ENCODE peak calls at places on chromosomes 4 and X, in eight cellular contexts. One of them, this sample, is unnamed.
A peak's percentile ranks its signal among the peaks of the same experiment; 100 is the strongest.

GRCh38 chrX:11629593-11630211 is 36.0 kb downstream of the ARHGAP6 start:
- DNase-seq in HTR-8/SVneo: peak; percentile 0
- DNase-seq in esophagus muscularis mucosa: no peak
- DNase-seq in anterior cingulate cortex: no peak
- DNase-seq in smooth muscle cell of the brain vasculature: peak; percentile 12
- DNase-seq in KBM-7: no peak
- DNase-seq in activated CD4-positive, alpha-beta T cell treated with anti-CD3 and anti-CD28 coated beads, Interleukin-2, amount 10 ng/mL, durations not matched to agents 7 days and 5 days: no peak
- DNase-seq in stimulated activated CD4-positive, alpha-beta T cell treated with anti-CD3 and anti-CD28 coated beads, Interleukin-15, amount 100 ng/mL, for 1 hour: no peak
- DNase-seq in this sample: no peak

GRCh38 chr4:24237709-24238108 is 346.6 kb downstream of the DHX15 start:
- DNase-seq in HTR-8/SVneo: no peak
- DNase-seq in esophagus muscularis mucosa: no peak
- DNase-seq in anterior cingulate cortex: no peak
- DNase-seq in smooth muscle cell of the brain vasculature: no peak
- DNase-seq in KBM-7: no peak
- DNase-seq in activated CD4-positive, alpha-beta T cell treated with anti-CD3 and anti-CD28 coated beads, Interleukin-2, amount 10 ng/mL, durations not matched to agents 7 days and 5 days: no peak
- DNase-seq in stimulated activated CD4-positive, alpha-beta T cell treated with anti-CD3 and anti-CD28 coated beads, Interleukin-15, amount 100 ng/mL, for 1 hour: no peak
- DNase-seq in this sample: no peak

GRCh38 chr4:8319731-8320385 is 50.3 kb downstream of the HTRA3 start:
- DNase-seq in HTR-8/SVneo: no peak
- DNase-seq in esophagus muscularis mucosa: no peak
- DNase-seq in anterior cingulate cortex: no peak
- DNase-seq in smooth muscle cell of the brain vasculature: no peak
- DNase-seq in KBM-7: no peak
- DNase-seq in activated CD4-positive, alpha-beta T cell treated with anti-CD3 and anti-CD28 coated beads, Interleukin-2, amount 10 ng/mL, durations not matched to agents 7 days and 5 days: no peak
- DNase-seq in stimulated activated CD4-positive, alpha-beta T cell treated with anti-CD3 and anti-CD28 coated beads, Interleukin-15, amount 100 ng/mL, for 1 hour: no peak
- DNase-seq in this sample: no peak

GRCh38 chr4:114349543-114350175 is 248.9 kb upstream of the UGT8 start:
- DNase-seq in HTR-8/SVneo: peak; percentile 10
- DNase-seq in esophagus muscularis mucosa: no peak
- DNase-seq in anterior cingulate cortex: no peak
- DNase-seq in smooth muscle cell of the brain vasculature: no peak
- DNase-seq in KBM-7: no peak
- DNase-seq in activated CD4-positive, alpha-beta T cell treated with anti-CD3 and anti-CD28 coated beads, Interleukin-2, amount 10 ng/mL, durations not matched to agents 7 days and 5 days: no peak
- DNase-seq in stimulated activated CD4-positive, alpha-beta T cell treated with anti-CD3 and anti-CD28 coated beads, Interleukin-15, amount 100 ng/mL, for 1 hour: no peak
- DNase-seq in this sample: no peak

GRCh38 chrX:50852524-50852923 is 38.5 kb upstream of the SHROOM4 start:
- DNase-seq in HTR-8/SVneo: no peak
- DNase-seq in esophagus muscularis mucosa: no peak
- DNase-seq in anterior cingulate cortex: no peak
- DNase-seq in smooth muscle cell of the brain vasculature: no peak
- DNase-seq in KBM-7: no peak
- DNase-seq in activated CD4-positive, alpha-beta T cell treated with anti-CD3 and anti-CD28 coated beads, Interleukin-2, amount 10 ng/mL, durations not matched to agents 7 days and 5 days: no peak
- DNase-seq in stimulated activated CD4-positive, alpha-beta T cell treated with anti-CD3 and anti-CD28 coated beads, Interleukin-15, amount 100 ng/mL, for 1 hour: no peak
- DNase-seq in this sample: no peak

GRCh38 chr4:143025111-143025704 is 159.5 kb upstream of the USP38 start:
- DNase-seq in HTR-8/SVneo: peak; percentile 11
- DNase-seq in esophagus muscularis mucosa: no peak
- DNase-seq in anterior cingulate cortex: no peak
- DNase-seq in smooth muscle cell of the brain vasculature: peak; percentile 35
- DNase-seq in KBM-7: peak; percentile 46
- DNase-seq in activated CD4-positive, alpha-beta T cell treated with anti-CD3 and anti-CD28 coated beads, Interleukin-2, amount 10 ng/mL, durations not matched to agents 7 days and 5 days: no peak
- DNase-seq in stimulated activated CD4-positive, alpha-beta T cell treated with anti-CD3 and anti-CD28 coated beads, Interleukin-15, amount 100 ng/mL, for 1 hour: no peak
- DNase-seq in this sample: peak; percentile 17

GRCh38 chr4:128570380-128570779 is 239.1 kb upstream of the JADE1 start:
- DNase-seq in HTR-8/SVneo: no peak
- DNase-seq in esophagus muscularis mucosa: no peak
- DNase-seq in anterior cingulate cortex: no peak
- DNase-seq in smooth muscle cell of the brain vasculature: no peak
- DNase-seq in KBM-7: peak; percentile 76
- DNase-seq in activated CD4-positive, alpha-beta T cell treated with anti-CD3 and anti-CD28 coated beads, Interleukin-2, amount 10 ng/mL, durations not matched to agents 7 days and 5 days: no peak
- DNase-seq in stimulated activated CD4-positive, alpha-beta T cell treated with anti-CD3 and anti-CD28 coated beads, Interleukin-15, amount 100 ng/mL, for 1 hour: no peak
- DNase-seq in this sample: no peak

GRCh38 chr4:47716017-47716416 is 121.8 kb downstream of the CORIN start:
- DNase-seq in HTR-8/SVneo: no peak
- DNase-seq in esophagus muscularis mucosa: no peak
- DNase-seq in anterior cingulate cortex: no peak
- DNase-seq in smooth muscle cell of the brain vasculature: no peak
- DNase-seq in KBM-7: no peak
- DNase-seq in activated CD4-positive, alpha-beta T cell treated with anti-CD3 and anti-CD28 coated beads, Interleukin-2, amount 10 ng/mL, durations not matched to agents 7 days and 5 days: no peak
- DNase-seq in stimulated activated CD4-positive, alpha-beta T cell treated with anti-CD3 and anti-CD28 coated beads, Interleukin-15, amount 100 ng/mL, for 1 hour: no peak
- DNase-seq in this sample: no peak

GRCh38 chr4:82422616-82423015 is 7.6 kb downstream of the HNRNPDL start:
- DNase-seq in HTR-8/SVneo: no peak
- DNase-seq in esophagus muscularis mucosa: no peak
- DNase-seq in anterior cingulate cortex: no peak
- DNase-seq in smooth muscle cell of the brain vasculature: no peak
- DNase-seq in KBM-7: peak; percentile 23
- DNase-seq in activated CD4-positive, alpha-beta T cell treated with anti-CD3 and anti-CD28 coated beads, Interleukin-2, amount 10 ng/mL, durations not matched to agents 7 days and 5 days: no peak
- DNase-seq in stimulated activated CD4-positive, alpha-beta T cell treated with anti-CD3 and anti-CD28 coated beads, Interleukin-15, amount 100 ng/mL, for 1 hour: no peak
- DNase-seq in this sample: no peak

GRCh38 chr4:89482248-89482647 is 174.6 kb upstream of the GPRIN3 start:
- DNase-seq in HTR-8/SVneo: peak; percentile 23
- DNase-seq in esophagus muscularis mucosa: no peak
- DNase-seq in anterior cingulate cortex: no peak
- DNase-seq in smooth muscle cell of the brain vasculature: no peak
- DNase-seq in KBM-7: peak; percentile 36
- DNase-seq in activated CD4-positive, alpha-beta T cell treated with anti-CD3 and anti-CD28 coated beads, Interleukin-2, amount 10 ng/mL, durations not matched to agents 7 days and 5 days: no peak
- DNase-seq in stimulated activated CD4-positive, alpha-beta T cell treated with anti-CD3 and anti-CD28 coated beads, Interleukin-15, amount 100 ng/mL, for 1 hour: no peak
- DNase-seq in this sample: peak; percentile 29

GRCh38 chr4:114077610-114078009 is 98.2 kb upstream of the ARSJ start:
- DNase-seq in HTR-8/SVneo: peak; percentile 48
- DNase-seq in esophagus muscularis mucosa: no peak
- DNase-seq in anterior cingulate cortex: no peak
- DNase-seq in smooth muscle cell of the brain vasculature: no peak
- DNase-seq in KBM-7: no peak
- DNase-seq in activated CD4-positive, alpha-beta T cell treated with anti-CD3 and anti-CD28 coated beads, Interleukin-2, amount 10 ng/mL, durations not matched to agents 7 days and 5 days: no peak
- DNase-seq in stimulated activated CD4-positive, alpha-beta T cell treated with anti-CD3 and anti-CD28 coated beads, Interleukin-15, amount 100 ng/mL, for 1 hour: no peak
- DNase-seq in this sample: no peak

GRCh38 chrX:130171446-130172126 is at the start of gene RAB33A:
- DNase-seq in HTR-8/SVneo: no peak
- DNase-seq in esophagus muscularis mucosa: no peak
- DNase-seq in anterior cingulate cortex: peak; percentile 47
- DNase-seq in smooth muscle cell of the brain vasculature: no peak
- DNase-seq in KBM-7: peak; percentile 61
- DNase-seq in activated CD4-positive, alpha-beta T cell treated with anti-CD3 and anti-CD28 coated beads, Interleukin-2, amount 10 ng/mL, durations not matched to agents 7 days and 5 days: peak; percentile 45
- DNase-seq in stimulated activated CD4-positive, alpha-beta T cell treated with anti-CD3 and anti-CD28 coated beads, Interleukin-15, amount 100 ng/mL, for 1 hour: no peak
- DNase-seq in this sample: no peak

GRCh38 chr4:59180161-59180560 is 2020.0 kb upstream of the ADGRL3 start:
- DNase-seq in HTR-8/SVneo: no peak
- DNase-seq in esophagus muscularis mucosa: no peak
- DNase-seq in anterior cingulate cortex: no peak
- DNase-seq in smooth muscle cell of the brain vasculature: no peak
- DNase-seq in KBM-7: no peak
- DNase-seq in activated CD4-positive, alpha-beta T cell treated with anti-CD3 and anti-CD28 coated beads, Interleukin-2, amount 10 ng/mL, durations not matched to agents 7 days and 5 days: no peak
- DNase-seq in stimulated activated CD4-positive, alpha-beta T cell treated with anti-CD3 and anti-CD28 coated beads, Interleukin-15, amount 100 ng/mL, for 1 hour: no peak
- DNase-seq in this sample: no peak

GRCh38 chr4:7340553-7341433 is 93.9 kb downstream of the PSAPL1 start:
- DNase-seq in HTR-8/SVneo: no peak
- DNase-seq in esophagus muscularis mucosa: no peak
- DNase-seq in anterior cingulate cortex: no peak
- DNase-seq in smooth muscle cell of the brain vasculature: no peak
- DNase-seq in KBM-7: no peak
- DNase-seq in activated CD4-positive, alpha-beta T cell treated with anti-CD3 and anti-CD28 coated beads, Interleukin-2, amount 10 ng/mL, durations not matched to agents 7 days and 5 days: no peak
- DNase-seq in stimulated activated CD4-positive, alpha-beta T cell treated with anti-CD3 and anti-CD28 coated beads, Interleukin-15, amount 100 ng/mL, for 1 hour: no peak
- DNase-seq in this sample: no peak

GRCh38 chr4:77699731-77700210 is 94.2 kb downstream of the CXCL13 start:
- DNase-seq in HTR-8/SVneo: peak; percentile 25
- DNase-seq in esophagus muscularis mucosa: no peak
- DNase-seq in anterior cingulate cortex: no peak
- DNase-seq in smooth muscle cell of the brain vasculature: peak; percentile 36
- DNase-seq in KBM-7: no peak
- DNase-seq in activated CD4-positive, alpha-beta T cell treated with anti-CD3 and anti-CD28 coated beads, Interleukin-2, amount 10 ng/mL, durations not matched to agents 7 days and 5 days: no peak
- DNase-seq in stimulated activated CD4-positive, alpha-beta T cell treated with anti-CD3 and anti-CD28 coated beads, Interleukin-15, amount 100 ng/mL, for 1 hour: no peak
- DNase-seq in this sample: no peak

GRCh38 chr4:1571986-1572385 is 112.1 kb downstream of the FAM53A start:
- DNase-seq in HTR-8/SVneo: no peak
- DNase-seq in esophagus muscularis mucosa: no peak
- DNase-seq in anterior cingulate cortex: no peak
- DNase-seq in smooth muscle cell of the brain vasculature: no peak
- DNase-seq in KBM-7: no peak
- DNase-seq in activated CD4-positive, alpha-beta T cell treated with anti-CD3 and anti-CD28 coated beads, Interleukin-2, amount 10 ng/mL, durations not matched to agents 7 days and 5 days: no peak
- DNase-seq in stimulated activated CD4-positive, alpha-beta T cell treated with anti-CD3 and anti-CD28 coated beads, Interleukin-15, amount 100 ng/mL, for 1 hour: no peak
- DNase-seq in this sample: no peak

GRCh38 chr4:86891785-86892638 is at the start of gene C4orf36:
- DNase-seq in HTR-8/SVneo: peak; percentile 39
- DNase-seq in esophagus muscularis mucosa: no peak
- DNase-seq in anterior cingulate cortex: peak; percentile 64
- DNase-seq in smooth muscle cell of the brain vasculature: no peak
- DNase-seq in KBM-7: peak; percentile 80
- DNase-seq in activated CD4-positive, alpha-beta T cell treated with anti-CD3 and anti-CD28 coated beads, Interleukin-2, amount 10 ng/mL, durations not matched to agents 7 days and 5 days: peak; percentile 31
- DNase-seq in stimulated activated CD4-positive, alpha-beta T cell treated with anti-CD3 and anti-CD28 coated beads, Interleukin-15, amount 100 ng/mL, for 1 hour: peak; percentile 8
- DNase-seq in this sample: peak; percentile 56

GRCh38 chr4:137892134-137892533 is 350.0 kb downstream of the SLC7A11 start:
- DNase-seq in HTR-8/SVneo: no peak
- DNase-seq in esophagus muscularis mucosa: no peak
- DNase-seq in anterior cingulate cortex: no peak
- DNase-seq in smooth muscle cell of the brain vasculature: no peak
- DNase-seq in KBM-7: no peak
- DNase-seq in activated CD4-positive, alpha-beta T cell treated with anti-CD3 and anti-CD28 coated beads, Interleukin-2, amount 10 ng/mL, durations not matched to agents 7 days and 5 days: no peak
- DNase-seq in stimulated activated CD4-positive, alpha-beta T cell treated with anti-CD3 and anti-CD28 coated beads, Interleukin-15, amount 100 ng/mL, for 1 hour: no peak
- DNase-seq in this sample: no peak

This sample was measured in K562.